ENCODE peak calls at places on chromosomes 3 and 15, in nine cellular contexts. J is ovary, S is psoas muscle, N is H1, L is ascending aorta, A is PC-3, R is Panc1, G is uterus, V is DND-41. B is an unnamed sample. For H3K27me3, the result is how much of the 10 kb centered on the place peaks cover.

GRCh38 chr15:79050977-79051376 is 39.6 kb downstream of the RASGRF1 start:
- DNase-seq in J (no peak), S (no peak), N (no peak), L (no peak), A (no peak), R (no peak), G (no peak), V (no peak), B (no peak)

GRCh38 chr15:57296473-57297162 is 79.7 kb upstream of the CGNL1 start:
- DNase-seq in J (no peak), S (no peak), N (no peak), L (no peak), A (no peak), R (no peak), G (no peak), V (no peak), B (no peak)

GRCh38 chr15:89781055-89781454 is 4.9 kb downstream of the MESP2 start:
- DNase-seq in J (no peak), S (no peak), N (no peak), L (no peak), A (peak), R (no peak), G (no peak), V (no peak), B (no peak)

GRCh38 chr3:51888463-51889105 is 13.2 kb upstream of the IQCF5 start:
- DNase-seq in J (no peak), S (no peak), N (no peak), L (no peak), A (no peak), R (no peak), G (no peak), V (no peak), B (no peak)

GRCh38 chr15:35880896-35881295 is 334.9 kb upstream of the DPH6 start:
- DNase-seq in J (no peak), S (no peak), N (no peak), L (no peak), A (no peak), R (no peak), G (no peak), V (no peak), B (no peak)

GRCh38 chr3:61848885-61849284 is 287.5 kb downstream of the PTPRG start:
- DNase-seq in J (peak), S (no peak), N (no peak), L (no peak), A (no peak), R (no peak), G (no peak), V (no peak), B (no peak)

GRCh38 chr3:111744611-111745010 is 114.5 kb upstream of the PHLDB2 start:
- DNase-seq in J (no peak), S (no peak), N (no peak), L (no peak), A (no peak), R (no peak), G (no peak), V (no peak), B (no peak)

GRCh38 chr15:36883705-36884355 is 216.5 kb downstream of the MEIS2 start:
- DNase-seq in J (peak), S (peak), N (no peak), L (no peak), A (peak), R (peak), G (peak), V (peak), B (peak)

GRCh38 chr15:58269455-58270414 is 131.6 kb downstream of the AQP9 start:
- DNase-seq in J (no peak), S (no peak), N (no peak), L (no peak), A (peak), R (peak), G (no peak), V (peak), B (peak)

GRCh38 chr3:40618158-40618557 is 93.4 kb downstream of the ZNF621 start:
- DNase-seq in J (no peak), S (no peak), N (no peak), L (no peak), A (no peak), R (no peak), G (no peak), V (no peak), B (no peak)

GRCh38 chr15:57570994-57571393 is 20.7 kb upstream of the MYZAP start:
- DNase-seq in J (no peak), S (no peak), N (no peak), L (no peak), A (peak), R (no peak), G (no peak), V (no peak), B (no peak)

GRCh38 chr15:96340348-96340610 is 9.8 kb downstream of the NR2F2 start:
- DNase-seq in J (no peak), S (no peak), N (no peak), L (no peak), A (peak), R (no peak), G (no peak), V (no peak), B (no peak)

GRCh38 chr15:96339662-96340347 is 9.3 kb downstream of the NR2F2 start:
- DNase-seq in J (no peak), S (no peak), N (no peak), L (no peak), A (peak), R (no peak), G (no peak), V (no peak), B (no peak)

GRCh38 chr15:96342143-96342466 is 11.6 kb downstream of the NR2F2 start:
- DNase-seq in J (no peak), S (no peak), N (no peak), L (no peak), A (no peak), R (no peak), G (no peak), V (no peak), B (no peak)

GRCh38 chr15:96341465-96342142 is 11.1 kb downstream of the NR2F2 start:
- DNase-seq in J (peak), S (peak), N (no peak), L (no peak), A (no peak), R (no peak), G (no peak), V (no peak), B (no peak)

DNA sequence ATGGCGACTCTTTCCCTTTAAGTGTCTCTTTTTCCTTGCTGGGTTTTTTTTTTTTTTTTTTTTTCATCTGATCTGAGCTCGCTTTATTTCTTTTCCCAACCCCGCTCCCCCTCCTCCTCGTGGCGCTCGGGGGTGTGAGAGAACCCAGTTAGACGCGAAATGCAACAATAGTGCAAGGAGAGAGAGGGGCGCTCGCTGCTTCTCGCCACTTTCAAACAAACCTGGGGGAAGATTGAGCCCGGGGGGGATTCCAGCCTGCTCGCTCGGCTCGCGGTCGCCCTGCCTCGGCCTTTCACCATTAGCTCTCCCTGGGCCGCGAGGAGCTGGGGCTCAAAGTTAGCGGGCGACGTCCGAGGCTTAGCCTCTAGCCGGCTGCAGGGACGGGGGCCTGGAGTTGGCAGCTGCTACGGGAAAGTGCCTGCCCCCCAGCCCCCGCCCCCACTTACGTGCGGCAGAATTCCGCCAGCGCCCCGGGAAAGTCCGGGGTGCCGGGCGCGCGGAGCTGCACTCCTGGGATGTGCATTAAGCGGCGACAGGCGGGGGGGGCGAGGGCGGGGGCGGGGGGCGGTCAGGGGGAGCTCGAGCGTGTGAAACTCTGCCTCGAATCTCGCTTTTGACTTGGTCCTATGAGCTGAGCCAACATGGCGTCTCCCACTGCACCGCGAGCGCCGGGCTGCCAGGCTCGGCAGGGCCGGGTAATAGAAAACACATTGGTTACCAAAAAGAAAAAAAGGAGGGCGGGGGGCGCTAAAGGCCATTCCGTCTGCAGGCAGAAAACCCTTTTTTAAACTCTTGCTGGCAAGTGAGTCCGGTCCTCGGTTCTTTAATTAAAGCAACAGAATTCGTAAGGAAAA is 10.3 kb downstream of the NR2F2 start:
- DNase-seq in J (peak), S (peak), N (no peak), L (no peak), A (peak), R (no peak), G (peak), V (no peak), B (no peak)
- H3K27me3 ChIP-seq in J (under half), S (under half), N (half or more), L (under half), A (under half), R (under half), G (under half), V (under half), B (under half)

GRCh38 chr15:61124195-61124594 is 104.9 kb downstream of the RORA start:
- DNase-seq in J (no peak), S (no peak), N (no peak), L (no peak), A (no peak), R (no peak), G (no peak), V (no peak), B (no peak)
- H3K27me3 ChIP-seq in J (under half), S (under half), N (under half), L (under half), A (half or more), R (under half), G (under half), V (under half), B (under half)

DNA sequence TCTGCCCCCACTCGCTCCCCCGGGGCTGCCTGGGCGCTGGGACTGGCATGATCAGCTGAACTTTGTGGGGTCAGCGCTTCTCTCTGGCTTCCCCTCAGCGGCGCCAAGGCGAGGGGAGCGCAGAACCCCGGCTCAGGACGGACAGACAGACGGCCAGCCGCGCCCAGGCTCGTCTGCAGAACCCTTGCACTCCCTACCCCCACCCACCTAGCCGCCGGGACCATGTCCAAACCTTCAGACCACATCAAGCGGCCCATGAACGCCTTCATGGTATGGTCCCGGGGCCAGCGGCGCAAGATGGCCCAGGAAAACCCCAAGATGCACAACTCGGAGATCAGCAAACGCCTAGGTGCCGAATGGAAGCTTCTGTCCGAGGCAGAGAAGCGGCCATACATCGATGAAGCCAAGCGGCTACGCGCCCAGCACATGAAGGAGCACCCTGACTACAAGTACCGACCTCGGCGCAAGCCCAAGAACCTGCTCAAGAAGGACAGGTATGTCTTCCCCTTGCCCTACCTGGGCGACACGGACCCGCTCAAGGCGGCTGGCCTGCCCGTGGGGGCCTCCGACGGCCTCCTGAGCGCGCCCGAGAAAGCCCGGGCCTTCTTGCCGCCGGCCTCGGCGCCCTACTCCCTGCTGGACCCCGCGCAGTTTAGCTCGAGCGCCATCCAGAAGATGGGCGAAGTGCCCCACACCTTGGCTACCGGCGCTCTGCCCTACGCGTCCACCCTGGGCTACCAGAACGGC is 621 bp downstream of the SOX14 start:
- DNase-seq in J (no peak), S (no peak), N (no peak), L (no peak), A (no peak), R (no peak), G (no peak), V (no peak), B (no peak)
- H3K27me3 ChIP-seq in J (under half), S (half or more), N (half or more), L (under half), A (half or more), R (half or more), G (half or more), V (under half), B (half or more)

GRCh38 chr15:99104788-99105515 is at the start of gene SYNM:
- DNase-seq in J (peak), S (peak), N (no peak), L (no peak), A (peak), R (no peak), G (peak), V (no peak), B (peak)

GRCh38 chr15:99105516-99106341 is 849 bp downstream of the SYNM start:
- DNase-seq in J (no peak), S (peak), N (no peak), L (no peak), A (no peak), R (no peak), G (peak), V (no peak), B (peak)

GRCh38 chr15:99109555-99110021 is 4.7 kb downstream of the SYNM start:
- DNase-seq in J (no peak), S (no peak), N (no peak), L (no peak), A (no peak), R (no peak), G (no peak), V (no peak), B (no peak)

GRCh38 chr15:99108993-99109392 is 4.1 kb downstream of the SYNM start:
- DNase-seq in J (no peak), S (no peak), N (no peak), L (no peak), A (no peak), R (no peak), G (no peak), V (no peak), B (no peak)

GRCh38 chr15:99106417-99107220 is 1.7 kb downstream of the SYNM start:
- DNase-seq in J (no peak), S (peak), N (no peak), L (no peak), A (no peak), R (no peak), G (no peak), V (no peak), B (no peak)
- H3K27me3 ChIP-seq in J (under half), S (under half), N (under half), L (under half), A (under half), R (under half), G (under half), V (under half), B (under half)

DNA sequence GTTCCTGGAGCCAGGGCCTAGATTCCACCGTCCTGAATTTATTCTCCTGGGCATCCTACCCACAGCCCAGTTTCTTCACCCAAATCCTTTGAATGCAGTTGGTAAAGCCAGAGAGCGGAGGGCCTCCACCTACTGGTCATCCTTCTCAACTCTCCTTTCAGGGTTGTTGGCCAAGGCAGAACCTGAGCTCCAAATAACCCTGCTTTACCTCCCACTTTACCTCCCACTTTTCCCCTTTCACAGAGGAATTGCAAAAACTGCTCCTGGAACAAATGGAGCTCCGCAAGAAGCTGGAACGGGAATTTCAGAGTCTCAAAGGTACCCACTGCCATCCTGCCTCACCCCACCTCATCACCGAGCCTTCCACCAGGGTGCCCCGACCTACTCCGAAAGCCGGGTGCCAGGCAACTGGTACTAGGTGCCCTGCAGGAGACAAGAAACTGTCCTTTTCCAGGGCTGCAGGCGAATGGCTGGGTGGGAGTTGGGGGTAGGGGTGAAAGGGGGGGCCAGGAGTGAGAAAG is 6.8 kb downstream of the SKOR1 start:
- DNase-seq in J (no peak), S (peak), N (no peak), L (no peak), A (peak), R (no peak), G (no peak), V (no peak), B (no peak)
- H3K27me3 ChIP-seq in J (under half), S (under half), N (half or more), L (half or more), A (under half), R (under half), G (half or more), V (under half), B (under half)

GRCh38 chr3:186619787-186620212 is 6.9 kb downstream of the AHSG start:
- DNase-seq in J (no peak), S (no peak), N (no peak), L (no peak), A (no peak), R (no peak), G (no peak), V (no peak), B (no peak)

GRCh38 chr3:186618318-186618938 is 5.6 kb downstream of the AHSG start:
- DNase-seq in J (no peak), S (no peak), N (no peak), L (no peak), A (no peak), R (no peak), G (no peak), V (no peak), B (no peak)

GRCh38 chr3:186621894-186622650 is 9.2 kb downstream of the AHSG start:
- DNase-seq in J (no peak), S (no peak), N (no peak), L (no peak), A (no peak), R (no peak), G (no peak), V (no peak), B (no peak)

GRCh38 chr3:186622651-186623310 is 9.9 kb downstream of the AHSG start:
- DNase-seq in J (no peak), S (no peak), N (no peak), L (no peak), A (no peak), R (no peak), G (no peak), V (no peak), B (no peak)

GRCh38 chr3:186620213-186621092 is 7.6 kb downstream of the AHSG start:
- DNase-seq in J (no peak), S (no peak), N (no peak), L (no peak), A (no peak), R (no peak), G (no peak), V (no peak), B (no peak)
- H3K27me3 ChIP-seq in J (under half), S (under half), N (under half), L (under half), A (under half), R (under half), G (under half), V (under half), B (under half)

GRCh38 chr3:10770981-10771380 is 45.0 kb upstream of the SLC6A11 start:
- DNase-seq in J (no peak), S (no peak), N (no peak), L (no peak), A (no peak), R (no peak), G (no peak), V (no peak), B (no peak)
- H3K27me3 ChIP-seq in J (under half), S (under half), N (under half), L (under half), A (under half), R (under half), G (under half), V (under half), B (under half)

B was measured in HL-60.